ENCODE peak calls at places on chromosomes 12 and 14, in seven cellular contexts. One of them, this sample, is unnamed. For H3K4me1, the result is how much of the 10 kb centered on the place peaks cover.

GRCh38 chr12:112932485-112933151 is 5.7 kb upstream of the OAS3 start:
- DNase-seq in upper lobe of right lung: no peak
- DNase-seq in left ventricle myocardium inferior: no peak
- DNase-seq in A549: no peak
- DNase-seq in naive thymus-derived CD4-positive, alpha-beta T cell: no peak
- DNase-seq in fibroblast of lung: no peak
- DNase-seq in effector memory CD4-positive, alpha-beta T cell: no peak
- DNase-seq in this sample: no peak

GRCh38 chr12:71174825-71175224 is 17.0 kb upstream of the TSPAN8 start:
- DNase-seq in upper lobe of right lung: no peak
- DNase-seq in left ventricle myocardium inferior: no peak
- DNase-seq in A549: no peak
- DNase-seq in naive thymus-derived CD4-positive, alpha-beta T cell: no peak
- DNase-seq in fibroblast of lung: no peak
- DNase-seq in effector memory CD4-positive, alpha-beta T cell: no peak
- DNase-seq in this sample: no peak

GRCh38 chr14:28609228-28609828 is 157.3 kb upstream of the FOXG1 start:
- DNase-seq in upper lobe of right lung: no peak
- DNase-seq in left ventricle myocardium inferior: no peak
- DNase-seq in A549: peak
- DNase-seq in naive thymus-derived CD4-positive, alpha-beta T cell: no peak
- DNase-seq in fibroblast of lung: peak
- DNase-seq in effector memory CD4-positive, alpha-beta T cell: no peak
- DNase-seq in this sample: peak

GRCh38 chr14:102592969-102593840 is 756 bp downstream of the RCOR1 start:
- DNase-seq in upper lobe of right lung: peak
- DNase-seq in left ventricle myocardium inferior: peak
- DNase-seq in A549: peak
- DNase-seq in naive thymus-derived CD4-positive, alpha-beta T cell: peak
- DNase-seq in fibroblast of lung: peak
- DNase-seq in effector memory CD4-positive, alpha-beta T cell: peak
- DNase-seq in this sample: peak

GRCh38 chr14:38808734-38809455 is 294.1 kb downstream of the SEC23A start:
- DNase-seq in upper lobe of right lung: no peak
- DNase-seq in left ventricle myocardium inferior: no peak
- DNase-seq in A549: no peak
- DNase-seq in naive thymus-derived CD4-positive, alpha-beta T cell: no peak
- DNase-seq in fibroblast of lung: no peak
- DNase-seq in effector memory CD4-positive, alpha-beta T cell: no peak
- DNase-seq in this sample: no peak

GRCh38 chr12:28089363-28089762 is 100.9 kb upstream of the CCDC91 start:
- DNase-seq in upper lobe of right lung: no peak
- DNase-seq in left ventricle myocardium inferior: no peak
- DNase-seq in A549: no peak
- DNase-seq in naive thymus-derived CD4-positive, alpha-beta T cell: no peak
- DNase-seq in fibroblast of lung: peak
- DNase-seq in effector memory CD4-positive, alpha-beta T cell: no peak
- DNase-seq in this sample: no peak

GRCh38 chr14:58805605-58806358 is 168.0 kb downstream of the DACT1 start:
- DNase-seq in upper lobe of right lung: no peak
- DNase-seq in left ventricle myocardium inferior: no peak
- DNase-seq in A549: no peak
- DNase-seq in naive thymus-derived CD4-positive, alpha-beta T cell: no peak
- DNase-seq in fibroblast of lung: peak
- DNase-seq in effector memory CD4-positive, alpha-beta T cell: no peak
- DNase-seq in this sample: no peak

GRCh38 chr14:79584679-79585078 is 626.6 kb downstream of the DIO2 start:
- DNase-seq in upper lobe of right lung: no peak
- DNase-seq in left ventricle myocardium inferior: no peak
- DNase-seq in A549: no peak
- DNase-seq in naive thymus-derived CD4-positive, alpha-beta T cell: no peak
- DNase-seq in fibroblast of lung: peak
- DNase-seq in effector memory CD4-positive, alpha-beta T cell: no peak
- DNase-seq in this sample: no peak

GRCh38 chr12:96466939-96467751 is 22.2 kb upstream of the CFAP54 start:
- DNase-seq in upper lobe of right lung: no peak
- DNase-seq in left ventricle myocardium inferior: no peak
- DNase-seq in A549: no peak
- DNase-seq in naive thymus-derived CD4-positive, alpha-beta T cell: no peak
- DNase-seq in fibroblast of lung: peak
- DNase-seq in effector memory CD4-positive, alpha-beta T cell: no peak
- DNase-seq in this sample: no peak

GRCh38 chr12:54680374-54680773 is 32.2 kb upstream of the DCD start:
- DNase-seq in upper lobe of right lung: no peak
- DNase-seq in left ventricle myocardium inferior: no peak
- DNase-seq in A549: peak
- DNase-seq in naive thymus-derived CD4-positive, alpha-beta T cell: no peak
- DNase-seq in fibroblast of lung: no peak
- DNase-seq in effector memory CD4-positive, alpha-beta T cell: no peak
- DNase-seq in this sample: no peak

GRCh38 chr14:72544615-72545387 is 349.1 kb downstream of the DPF3 start:
- DNase-seq in upper lobe of right lung: no peak
- DNase-seq in left ventricle myocardium inferior: no peak
- DNase-seq in A549: no peak
- DNase-seq in naive thymus-derived CD4-positive, alpha-beta T cell: no peak
- DNase-seq in fibroblast of lung: peak
- DNase-seq in effector memory CD4-positive, alpha-beta T cell: no peak
- DNase-seq in this sample: no peak

GRCh38 chr12:26629864-26630263 is 203.1 kb downstream of the ITPR2 start:
- DNase-seq in upper lobe of right lung: no peak
- DNase-seq in left ventricle myocardium inferior: no peak
- DNase-seq in A549: no peak
- DNase-seq in naive thymus-derived CD4-positive, alpha-beta T cell: no peak
- DNase-seq in fibroblast of lung: peak
- DNase-seq in effector memory CD4-positive, alpha-beta T cell: no peak
- DNase-seq in this sample: no peak

GRCh38 chr12:98253641-98254040 is 261.7 kb upstream of the TMPO start:
- DNase-seq in upper lobe of right lung: no peak
- DNase-seq in left ventricle myocardium inferior: no peak
- DNase-seq in A549: no peak
- DNase-seq in naive thymus-derived CD4-positive, alpha-beta T cell: no peak
- DNase-seq in fibroblast of lung: no peak
- DNase-seq in effector memory CD4-positive, alpha-beta T cell: no peak
- DNase-seq in this sample: no peak

GRCh38 chr12:46005151-46005797 is 14.9 kb upstream of the SCAF11 start:
- DNase-seq in upper lobe of right lung: no peak
- DNase-seq in left ventricle myocardium inferior: no peak
- DNase-seq in A549: peak
- DNase-seq in naive thymus-derived CD4-positive, alpha-beta T cell: no peak
- DNase-seq in fibroblast of lung: no peak
- DNase-seq in effector memory CD4-positive, alpha-beta T cell: no peak
- DNase-seq in this sample: no peak

GRCh38 chr12:89817501-89818226 is 109.0 kb upstream of the ATP2B1 start:
- DNase-seq in upper lobe of right lung: no peak
- DNase-seq in left ventricle myocardium inferior: no peak
- DNase-seq in A549: no peak
- DNase-seq in naive thymus-derived CD4-positive, alpha-beta T cell: no peak
- DNase-seq in fibroblast of lung: no peak
- DNase-seq in effector memory CD4-positive, alpha-beta T cell: no peak
- DNase-seq in this sample: no peak

GRCh38 chr12:130041983-130042812 is 120.1 kb upstream of the FZD10 start:
- DNase-seq in upper lobe of right lung: peak
- DNase-seq in left ventricle myocardium inferior: no peak
- DNase-seq in A549: peak
- DNase-seq in naive thymus-derived CD4-positive, alpha-beta T cell: peak
- DNase-seq in fibroblast of lung: no peak
- DNase-seq in effector memory CD4-positive, alpha-beta T cell: no peak
- DNase-seq in this sample: no peak

GRCh38 chr14:93160353-93160801 is 24.3 kb downstream of the MOAP1 start:
- DNase-seq in upper lobe of right lung: no peak
- DNase-seq in left ventricle myocardium inferior: no peak
- DNase-seq in A549: peak
- DNase-seq in naive thymus-derived CD4-positive, alpha-beta T cell: no peak
- DNase-seq in fibroblast of lung: no peak
- DNase-seq in effector memory CD4-positive, alpha-beta T cell: no peak
- DNase-seq in this sample: no peak

DNA sequence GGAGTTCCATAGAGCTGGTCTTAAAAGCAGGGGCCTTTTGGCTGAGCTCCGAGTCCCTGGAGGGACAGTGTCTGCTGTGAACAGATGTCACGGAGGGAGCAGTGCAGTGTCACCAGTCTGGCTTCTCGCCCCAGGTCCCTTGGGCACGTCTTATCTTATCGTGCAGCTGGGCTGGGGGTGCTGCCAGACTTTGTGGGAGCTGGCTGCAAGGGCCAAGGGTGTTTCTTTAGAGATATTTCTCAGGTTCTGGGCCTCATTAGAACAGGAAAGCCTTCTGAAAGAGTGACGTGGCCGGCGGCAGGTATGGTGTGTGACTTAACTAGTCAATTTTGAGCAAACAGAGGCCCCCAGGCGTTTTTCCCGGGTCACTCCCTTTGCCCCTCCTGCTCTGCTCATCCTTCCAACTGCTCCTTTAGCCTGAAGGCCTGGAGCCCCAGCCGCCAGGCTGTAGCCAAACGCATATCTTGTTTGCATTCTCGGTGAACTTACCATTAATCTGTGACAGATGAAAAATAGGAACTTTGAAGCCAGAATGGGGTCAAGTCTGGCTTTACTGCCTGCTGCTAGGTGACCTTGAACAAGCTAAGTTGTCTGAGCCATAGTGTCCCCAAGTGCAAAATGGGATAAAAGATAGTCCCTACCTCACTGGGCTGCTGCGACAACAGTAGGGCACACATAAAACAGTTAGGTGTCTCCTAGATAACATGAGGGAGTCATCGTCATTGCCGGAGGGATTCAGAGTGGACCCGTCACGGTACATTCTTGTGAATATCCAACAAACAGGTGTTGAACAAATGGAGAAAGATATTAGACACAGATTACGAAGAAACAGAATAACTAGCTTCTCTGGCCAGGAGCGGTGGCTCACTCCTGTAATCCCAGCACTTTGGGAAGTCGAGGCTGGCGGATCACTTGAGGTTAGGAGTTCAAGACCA is 71.4 kb downstream of the NINJ2 start:
- DNase-seq in upper lobe of right lung: no peak
- DNase-seq in left ventricle myocardium inferior: peak
- DNase-seq in A549: no peak
- DNase-seq in naive thymus-derived CD4-positive, alpha-beta T cell: no peak
- DNase-seq in fibroblast of lung: no peak
- DNase-seq in effector memory CD4-positive, alpha-beta T cell: no peak
- DNase-seq in this sample: no peak
- H3K27ac ChIP-seq in upper lobe of right lung: no peak
- H3K27ac ChIP-seq in left ventricle myocardium inferior: peak
- H3K27ac ChIP-seq in A549: no peak
- H3K27ac ChIP-seq in naive thymus-derived CD4-positive, alpha-beta T cell: no peak
- H3K27ac ChIP-seq in fibroblast of lung: no peak
- H3K27ac ChIP-seq in effector memory CD4-positive, alpha-beta T cell: no peak
- H3K27ac ChIP-seq in this sample: no peak

GRCh38 chr14:105324871-105325270 is 10.3 kb downstream of the PACS2 start:
- DNase-seq in upper lobe of right lung: no peak
- DNase-seq in left ventricle myocardium inferior: no peak
- DNase-seq in A549: no peak
- DNase-seq in naive thymus-derived CD4-positive, alpha-beta T cell: no peak
- DNase-seq in fibroblast of lung: no peak
- DNase-seq in effector memory CD4-positive, alpha-beta T cell: no peak
- DNase-seq in this sample: no peak
- H3K4me1 ChIP-seq in upper lobe of right lung: under half
- H3K4me1 ChIP-seq in left ventricle myocardium inferior: half or more
- H3K4me1 ChIP-seq in A549: under half
- H3K4me1 ChIP-seq in naive thymus-derived CD4-positive, alpha-beta T cell: under half
- H3K4me1 ChIP-seq in fibroblast of lung: under half
- H3K4me1 ChIP-seq in effector memory CD4-positive, alpha-beta T cell: under half
- H3K4me1 ChIP-seq in this sample: under half

DNA sequence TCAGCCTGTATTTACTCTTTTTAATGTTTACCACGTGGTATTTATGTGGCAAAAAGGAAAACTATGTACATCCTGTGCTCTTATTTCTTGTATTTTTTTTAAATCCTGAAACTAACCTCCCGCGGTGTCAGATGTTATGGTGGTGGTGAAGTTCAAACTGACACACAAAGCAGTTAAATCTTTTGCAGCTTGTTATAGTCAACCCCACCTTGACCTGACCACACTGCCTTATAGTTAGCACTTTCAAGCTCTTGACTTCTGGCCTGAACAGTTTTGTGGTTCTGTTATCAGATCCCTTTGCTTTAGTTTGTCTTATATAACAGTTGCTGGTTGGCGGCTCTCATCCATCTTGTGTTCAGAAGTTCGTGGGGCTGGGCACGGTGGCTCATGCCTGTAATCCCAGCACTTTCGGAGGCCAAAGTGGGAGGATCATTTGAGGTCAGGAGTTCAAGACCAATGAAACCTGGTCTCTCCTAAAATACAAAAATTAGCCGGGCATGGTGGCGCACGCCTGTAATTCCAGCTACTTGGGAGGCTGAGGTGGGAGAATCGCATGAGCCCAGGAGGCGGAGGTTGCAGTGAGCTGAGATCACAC is 2.1 kb downstream of the UNG start:
- DNase-seq in upper lobe of right lung: no peak
- DNase-seq in left ventricle myocardium inferior: no peak
- DNase-seq in A549: no peak
- DNase-seq in naive thymus-derived CD4-positive, alpha-beta T cell: no peak
- DNase-seq in fibroblast of lung: peak
- DNase-seq in effector memory CD4-positive, alpha-beta T cell: no peak
- DNase-seq in this sample: peak
- H3K4me3 ChIP-seq in upper lobe of right lung: peak
- H3K4me3 ChIP-seq in left ventricle myocardium inferior: peak
- H3K4me3 ChIP-seq in A549: peak
- H3K4me3 ChIP-seq in naive thymus-derived CD4-positive, alpha-beta T cell: peak
- H3K4me3 ChIP-seq in fibroblast of lung: peak
- H3K4me3 ChIP-seq in effector memory CD4-positive, alpha-beta T cell: peak
- H3K4me3 ChIP-seq in this sample: peak

DNA sequence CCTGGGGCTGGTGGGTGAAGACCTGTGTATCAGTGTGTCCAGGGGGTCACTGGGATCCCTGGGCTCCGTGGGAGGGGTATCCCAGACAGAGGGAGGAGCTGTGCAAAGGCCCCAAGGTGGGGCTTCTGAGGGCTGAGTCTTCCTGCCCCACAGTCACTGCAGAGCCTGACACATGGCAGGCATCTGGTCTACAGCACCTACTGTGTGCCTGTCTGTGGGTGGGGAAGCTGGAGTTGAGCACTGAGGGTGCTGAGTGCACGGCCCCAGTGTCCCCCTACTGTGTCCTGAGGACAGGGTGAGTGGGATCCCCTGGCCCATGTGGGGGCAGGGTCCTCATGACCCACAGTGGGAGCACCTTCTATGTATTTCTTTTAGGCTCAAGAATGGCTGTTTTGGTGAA is 56.1 kb downstream of the BEGAIN start:
- DNase-seq in upper lobe of right lung: peak
- DNase-seq in left ventricle myocardium inferior: peak
- DNase-seq in A549: no peak
- DNase-seq in naive thymus-derived CD4-positive, alpha-beta T cell: peak
- DNase-seq in fibroblast of lung: no peak
- DNase-seq in effector memory CD4-positive, alpha-beta T cell: no peak
- DNase-seq in this sample: no peak
- H3K27ac ChIP-seq in upper lobe of right lung: no peak
- H3K27ac ChIP-seq in left ventricle myocardium inferior: no peak
- H3K27ac ChIP-seq in A549: no peak
- H3K27ac ChIP-seq in naive thymus-derived CD4-positive, alpha-beta T cell: no peak
- H3K27ac ChIP-seq in fibroblast of lung: no peak
- H3K27ac ChIP-seq in effector memory CD4-positive, alpha-beta T cell: no peak
- H3K27ac ChIP-seq in this sample: no peak